ENCODE peak calls at places on chromosomes 4 and X, in six cellular contexts. N is right lobe of liver, T is AG09309, O is ovary, X is cardiac muscle cell, J is A549. U is an unnamed sample.

GRCh38 chrX:18348047-18348446 is 6.4 kb downstream of the SCML2 start:
- DNase-seq in J (no peak), X (no peak), O (no peak), N (no peak), T (no peak), U (no peak)

GRCh38 chr4:99389606-99390005 is 37.1 kb upstream of the ADH1C start:
- DNase-seq in N (no peak), O (no peak), J (no peak), T (no peak), X (no peak), U (no peak)

GRCh38 chrX:47199286-47199685 is 5.7 kb downstream of the UBA1 start:
- DNase-seq in N (no peak), J (no peak), O (no peak), T (no peak), X (no peak), U (no peak)

GRCh38 chr4:20273793-20274192 is 22.1 kb downstream of the SLIT2 start:
- DNase-seq in X (no peak), J (no peak), O (no peak), N (no peak), T (no peak), U (no peak)

GRCh38 chr4:53942712-53943111 is 121.7 kb downstream of the CHIC2 start:
- DNase-seq in T (no peak), X (no peak), O (no peak), N (no peak), J (no peak), U (no peak)

GRCh38 chrX:38124000-38124399 is 96.7 kb downstream of the SRPX start:
- DNase-seq in O (no peak), T (no peak), N (no peak), X (no peak), J (no peak), U (no peak)

GRCh38 chr4:139555073-139555704 is 830 bp downstream of the SETD7 start:
- DNase-seq in O (peak), T (peak), N (peak), X (peak), J (peak), U (peak)

GRCh38 chr4:184978211-184978610 is 40.1 kb upstream of the HELT start:
- DNase-seq in T (no peak), X (peak), J (no peak), O (no peak), N (peak), U (no peak)

GRCh38 chr4:46444318-46444717 is 54.4 kb upstream of the GABRA2 start:
- DNase-seq in O (no peak), T (no peak), N (no peak), J (no peak), X (peak), U (no peak)

GRCh38 chr4:27714073-27714472 is 853.4 kb downstream of the STIM2 start:
- DNase-seq in J (no peak), N (no peak), T (no peak), X (no peak), O (no peak), U (no peak)

GRCh38 chr4:176499518-176499917 is 179.8 kb downstream of the SPCS3 start:
- DNase-seq in N (no peak), T (peak), O (no peak), X (peak), J (no peak), U (no peak)

GRCh38 chr4:73133784-73134183 is 64.3 kb upstream of the COX18 start:
- DNase-seq in T (no peak), J (no peak), N (no peak), X (no peak), O (no peak), U (no peak)

GRCh38 chr4:85498068-85498733 is 23.3 kb downstream of the ARHGAP24 start:
- DNase-seq in N (no peak), J (no peak), X (peak), O (no peak), T (no peak), U (no peak)

GRCh38 chrX:132270699-132271098 is 51.5 kb upstream of the RAP2C start:
- DNase-seq in X (peak), T (peak), J (no peak), N (no peak), O (no peak), U (no peak)

GRCh38 chrX:132636080-132636479 is 147.2 kb upstream of the MBNL3 start:
- DNase-seq in N (no peak), O (no peak), J (no peak), X (peak), T (no peak), U (no peak)

GRCh38 chr4:38670939-38671593 is 7.1 kb downstream of the KLF3 start:
- DNase-seq in J (no peak), O (no peak), X (no peak), N (no peak), T (no peak), U (no peak)

GRCh38 chrX:17030092-17030491 is 83.6 kb downstream of the REPS2 start:
- DNase-seq in X (no peak), T (no peak), J (no peak), N (no peak), O (no peak), U (no peak)

GRCh38 chrX:19303216-19303880 is 40.4 kb upstream of the PDHA1 start:
- DNase-seq in J (peak), T (peak), X (peak), N (no peak), O (no peak), U (no peak)

GRCh38 chr4:185640809-185641675 is 105.7 kb upstream of the PDLIM3 start:
- DNase-seq in O (no peak), X (peak), J (peak), N (no peak), T (peak), U (no peak)

GRCh38 chrX:1524874-1525582 is 12.0 kb downstream of the P2RY8 start:
- DNase-seq in T (no peak), J (no peak), X (no peak), O (no peak), N (peak), U (peak)

GRCh38 chr4:179843370-179843769 is 2399.8 kb upstream of the TENM3 start:
- DNase-seq in N (no peak), J (no peak), X (no peak), T (no peak), O (no peak), U (no peak)

GRCh38 chr4:2402053-2402452 is 16.4 kb downstream of the ZFYVE28 start:
- DNase-seq in T (no peak), X (peak), O (peak), J (no peak), N (peak), U (no peak)

GRCh38 chrX:66579219-66579618 is 59.7 kb downstream of the EDA2R start:
- DNase-seq in J (no peak), X (no peak), O (no peak), N (no peak), T (no peak), U (no peak)

GRCh38 chrX:131841496-131842410 is 181.3 kb upstream of the STK26 start:
- DNase-seq in X (peak), N (peak), O (no peak), J (peak), T (no peak), U (no peak)

GRCh38 chrX:108036298-108036973 is 8.4 kb upstream of the VSIG1 start:
- DNase-seq in X (peak), J (peak), O (no peak), N (no peak), T (no peak), U (no peak)

GRCh38 chr4:112327950-112328349 is 30.8 kb downstream of the ALPK1 start:
- DNase-seq in X (peak), T (no peak), O (no peak), J (no peak), N (no peak), U (no peak)

GRCh38 chrX:19541196-19541595 is 25.9 kb upstream of the MAP3K15 start:
- DNase-seq in X (no peak), N (no peak), J (no peak), T (no peak), O (no peak), U (peak)

GRCh38 chr4:174690665-174691064 is 138.4 kb downstream of the GLRA3 start:
- DNase-seq in N (no peak), T (no peak), O (no peak), J (no peak), X (no peak), U (no peak)

GRCh38 chr4:23728971-23729370 is 160.9 kb downstream of the PPARGC1A start:
- DNase-seq in N (no peak), T (no peak), O (no peak), J (no peak), X (peak), U (no peak)

GRCh38 chrX:74179071-74179470 is 124.9 kb upstream of the ZCCHC13 start:
- DNase-seq in T (peak), J (no peak), N (no peak), X (peak), O (no peak), U (no peak)

GRCh38 chrX:46545111-46546005 is at the start of gene ZNF674:
- DNase-seq in X (peak), O (peak), N (peak), J (peak), T (peak), U (peak)

GRCh38 chr4:33477715-33478114 is 2757.5 kb downstream of the PCDH7 start:
- DNase-seq in N (no peak), O (no peak), X (no peak), T (no peak), J (no peak), U (no peak)

GRCh38 chr4:110157580-110157979 is 40.8 kb downstream of the ELOVL6 start:
- DNase-seq in X (no peak), N (no peak), O (no peak), J (no peak), T (no peak), U (no peak)

GRCh38 chrX:15882704-15883539 is 28.3 kb upstream of the AP1S2 start:
- DNase-seq in X (peak), O (no peak), T (no peak), N (no peak), J (no peak), U (no peak)

GRCh38 chr4:64384237-64385176 is 24.7 kb downstream of the TECRL start:
- DNase-seq in O (no peak), J (no peak), T (no peak), N (no peak), X (no peak), U (no peak)

GRCh38 chr4:82528074-82528473 is 33.7 kb downstream of the TMEM150C start:
- DNase-seq in T (no peak), N (no peak), O (no peak), J (no peak), X (no peak), U (no peak)

DNA sequence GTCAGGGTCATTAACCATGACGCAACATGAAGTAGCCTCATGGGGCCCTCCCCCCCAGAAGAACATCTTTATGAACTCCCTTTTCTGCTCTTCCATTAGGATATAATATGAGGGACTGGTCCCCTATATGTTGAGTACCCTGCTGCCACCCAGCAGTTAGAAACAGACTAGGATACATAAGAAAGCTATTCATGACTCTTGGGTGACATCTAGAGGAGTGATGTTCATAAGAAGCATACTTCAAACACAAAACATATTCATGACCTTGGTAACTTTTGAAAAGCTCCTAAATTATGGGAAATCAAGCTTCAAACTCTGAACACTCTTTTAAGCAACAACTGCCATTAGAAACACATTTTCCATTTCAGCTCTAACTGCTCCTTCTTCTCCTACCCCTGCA is 155.2 kb upstream of the SPIN4 start:
- DNase-seq in J (no peak), T (no peak), O (no peak), N (no peak), X (peak), U (no peak)
- TF ChIP-seq CTCF in J (peak), T (peak), O (no peak), N (peak), X (peak), U (peak)

GRCh38 chr4:7186516-7187296 is 5.6 kb upstream of the SORCS2 start:
- DNase-seq in X (no peak), N (peak), T (no peak), O (peak), J (no peak), U (no peak)

GRCh38 chr4:7185487-7186030 is 6.8 kb upstream of the SORCS2 start:
- DNase-seq in T (no peak), N (peak), O (peak), J (no peak), X (no peak), U (no peak)

GRCh38 chr4:7186081-7186480 is 6.3 kb upstream of the SORCS2 start:
- DNase-seq in J (peak), N (peak), T (no peak), X (no peak), O (peak), U (no peak)

GRCh38 chr4:7187691-7188090 is 4.6 kb upstream of the SORCS2 start:
- DNase-seq in T (no peak), O (peak), N (no peak), J (no peak), X (no peak), U (no peak)

GRCh38 chr4:7187297-7187592 is 5.1 kb upstream of the SORCS2 start:
- DNase-seq in J (no peak), X (no peak), T (no peak), N (no peak), O (peak), U (no peak)
- TF ChIP-seq CTCF in J (no peak), X (peak), T (no peak), N (no peak), O (no peak), U (no peak)

GRCh38 chr4:120156115-120156718 is 89.6 kb upstream of the MAD2L1 start:
- DNase-seq in J (peak), N (no peak), O (no peak), T (peak), X (peak), U (no peak)
- TF ChIP-seq CTCF in J (peak), N (peak), O (peak), T (peak), X (peak), U (peak)

GRCh38 chrX:134776844-134777370 is 118.6 kb upstream of the PLAC1 start:
- DNase-seq in X (no peak), J (no peak), T (no peak), O (no peak), N (no peak), U (no peak)

GRCh38 chrX:134780908-134781307 is 122.6 kb upstream of the PLAC1 start:
- DNase-seq in J (no peak), O (no peak), N (peak), X (no peak), T (no peak), U (no peak)

DNA sequence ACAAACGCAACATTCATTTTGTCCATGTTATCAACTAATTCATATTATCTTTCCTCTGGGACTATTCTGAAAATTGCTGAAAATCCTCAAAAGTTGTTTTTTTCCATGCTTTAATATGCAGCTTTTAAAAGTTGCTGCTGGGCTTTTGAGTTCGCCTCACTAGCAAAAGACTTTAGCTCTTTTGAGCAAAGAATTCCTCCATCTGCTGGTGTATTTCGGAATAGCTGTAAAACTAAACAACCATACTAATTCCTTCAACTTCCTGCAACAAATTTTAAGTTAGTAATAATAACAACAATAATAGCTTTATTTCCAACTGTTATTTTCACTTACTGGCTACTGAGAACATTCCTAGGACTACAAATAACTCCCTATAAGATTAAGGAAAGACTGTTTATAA is 124.5 kb upstream of the PLAC1 start:
- DNase-seq in J (no peak), N (no peak), T (no peak), X (peak), O (no peak), U (no peak)
- TF ChIP-seq CTCF in J (peak), N (peak), T (peak), X (peak), O (peak), U (peak)

U was measured in osteocyte.